ENCODE peak calls at places on chromosomes 3 and 15, in ten cellular contexts. L is MM.1S, D is Panc1, S is colonic mucosa, N is psoas muscle, X is PC-9, Q is AG04450, I is keratinocyte, C is stomach, U is fibroblast of lung. P is an unnamed sample.

GRCh38 chr3:136772709-136773108 is 20.5 kb upstream of the STAG1 start:
- DNase-seq in L (no peak), D (no peak), S (no peak), N (no peak), X (no peak), Q (no peak), I (no peak), C (no peak), U (peak; percentile 57), P (no peak)

GRCh38 chr3:187327827-187328226 is 36.3 kb upstream of the MASP1 start:
- DNase-seq in L (no peak), D (no peak), S (no peak), N (no peak), X (no peak), Q (no peak), I (no peak), C (no peak), U (no peak), P (no peak)

GRCh38 chr3:55709411-55709997 is 222.4 kb upstream of the WNT5A start:
- DNase-seq in L (no peak), D (no peak), S (no peak), N (no peak), X (no peak), Q (no peak), I (no peak), C (no peak), U (no peak), P (no peak)

GRCh38 chr3:187705164-187705563 is 2.8 kb upstream of the RTP2 start:
- DNase-seq in L (no peak), D (no peak), S (no peak), N (no peak), X (no peak), Q (no peak), I (no peak), C (no peak), U (peak; percentile 20), P (no peak)

GRCh38 chr15:75153084-75153483 is 48.6 kb upstream of the C15orf39 start:
- DNase-seq in L (no peak), D (no peak), S (no peak), N (no peak), X (peak; percentile 44), Q (no peak), I (no peak), C (no peak), U (peak; percentile 45), P (peak; percentile 47)

GRCh38 chr15:93072440-93073394 is 16.3 kb downstream of the RGMA start:
- DNase-seq in L (no peak), D (no peak), S (peak; percentile 65), N (peak; percentile 94), X (peak; percentile 60), Q (no peak), I (no peak), C (peak; percentile 69), U (peak; percentile 71), P (peak; percentile 86)

GRCh38 chr15:28098766-28099554 is at the start of gene OCA2:
- DNase-seq in L (no peak), D (no peak), S (peak; percentile 68), N (peak; percentile 77), X (no peak), Q (no peak), I (no peak), C (peak; percentile 61), U (peak; percentile 50), P (peak; percentile 92)

GRCh38 chr15:73394782-73395181 is 26.0 kb upstream of the HCN4 start:
- DNase-seq in L (no peak), D (no peak), S (no peak), N (no peak), X (no peak), Q (no peak), I (no peak), C (no peak), U (no peak), P (peak; percentile 24)

GRCh38 chr3:134918448-134918847 is 123.4 kb downstream of the EPHB1 start:
- DNase-seq in L (peak; percentile 8), D (no peak), S (no peak), N (no peak), X (no peak), Q (no peak), I (no peak), C (no peak), U (no peak), P (no peak)

GRCh38 chr3:153001428-153001827 is 160.6 kb upstream of the RAP2B start:
- DNase-seq in L (no peak), D (no peak), S (no peak), N (no peak), X (no peak), Q (no peak), I (no peak), C (no peak), U (no peak), P (no peak)

GRCh38 chr3:61493339-61493738 is 68.0 kb upstream of the PTPRG start:
- DNase-seq in L (no peak), D (no peak), S (no peak), N (no peak), X (no peak), Q (no peak), I (no peak), C (no peak), U (no peak), P (no peak)

GRCh38 chr3:173618148-173618547 is 220.6 kb downstream of the NLGN1 start:
- DNase-seq in L (no peak), D (no peak), S (no peak), N (no peak), X (no peak), Q (no peak), I (no peak), C (no peak), U (no peak), P (no peak)

GRCh38 chr15:100869151-100869999 is 10.3 kb upstream of the ALDH1A3 start:
- DNase-seq in L (no peak), D (no peak), S (no peak), N (no peak), X (no peak), Q (no peak), I (no peak), C (no peak), U (no peak), P (peak; percentile 48)

GRCh38 chr3:139906441-139906840 is 28.5 kb upstream of the CLSTN2 start:
- DNase-seq in L (no peak), D (peak; percentile 18), S (no peak), N (no peak), X (peak; percentile 38), Q (no peak), I (peak; percentile 62), C (no peak), U (peak; percentile 82), P (no peak)

GRCh38 chr3:30659270-30660127 is 53.1 kb downstream of the TGFBR2 start:
- DNase-seq in L (peak; percentile 34), D (peak; percentile 76), S (no peak), N (no peak), X (peak; percentile 87), Q (peak; percentile 88), I (peak; percentile 59), C (no peak), U (peak; percentile 98), P (no peak)

GRCh38 chr3:481680-482079 is 285.1 kb downstream of the CHL1 start:
- DNase-seq in L (peak; percentile 22), D (no peak), S (no peak), N (no peak), X (no peak), Q (no peak), I (no peak), C (no peak), U (no peak), P (no peak)

GRCh38 chr15:95323798-95324197 is 1006.7 kb upstream of the NR2F2 start:
- DNase-seq in L (no peak), D (peak; percentile 46), S (no peak), N (no peak), X (no peak), Q (no peak), I (no peak), C (no peak), U (no peak), P (no peak)

GRCh38 chr3:98657429-98657828 is 64.0 kb upstream of the CPOX start:
- DNase-seq in L (peak; percentile 79), D (no peak), S (peak; percentile 39), N (no peak), X (no peak), Q (no peak), I (no peak), C (peak; percentile 70), U (peak; percentile 1), P (peak; percentile 61)

GRCh38 chr3:186025161-186025560 is 83.7 kb downstream of the ETV5 start:
- DNase-seq in L (no peak), D (no peak), S (no peak), N (no peak), X (no peak), Q (peak; percentile 39), I (no peak), C (no peak), U (peak; percentile 84), P (no peak)

GRCh38 chr3:45861043-45861846 is 19.3 kb upstream of the LZTFL1 start:
- DNase-seq in L (peak; percentile 57), D (no peak), S (no peak), N (no peak), X (no peak), Q (no peak), I (no peak), C (no peak), U (no peak), P (no peak)
- H3K27me3 ChIP-seq in L (no peaks in the 10 kb centered on the region), D (no peaks in the 10 kb centered on the region), S (no peaks in the 10 kb centered on the region), N (no peaks in the 10 kb centered on the region), X (no peaks in the 10 kb centered on the region), Q (peaks cover 36% of the 10 kb centered on the region), I (peaks cover 13% of the 10 kb centered on the region), C (no peaks in the 10 kb centered on the region), U (peaks cover 17% of the 10 kb centered on the region), P (no peaks in the 10 kb centered on the region)

GRCh38 chr3:38001456-38002081 is 11.0 kb downstream of the VILL start:
- DNase-seq in L (no peak), D (no peak), S (no peak), N (peak; percentile 46), X (no peak), Q (no peak), I (no peak), C (peak; percentile 87), U (no peak), P (no peak)
- H3K4me3 ChIP-seq in L (no peak overlapping the region), D (no peak overlapping the region), S (no peak overlapping the region), N (no peak overlapping the region), X (no peak overlapping the region), Q (no peak overlapping the region), I (no peak overlapping the region), C (no peak overlapping the region), U (no peak overlapping the region), P (no peak overlapping the region)

GRCh38 chr3:12993022-12993622 is 80.1 kb downstream of the IQSEC1 start:
- DNase-seq in L (no peak), D (no peak), S (peak; percentile 42), N (peak; percentile 46), X (no peak), Q (no peak), I (no peak), C (no peak), U (peak; percentile 43), P (no peak)
- TF ChIP-seq CTCF in L (no peak), D (peak; percentile 17), S (no peak), N (no peak), X (no peak), Q (no peak), I (no peak), C (no peak), U (no peak), P (peak; percentile 1)

DNA sequence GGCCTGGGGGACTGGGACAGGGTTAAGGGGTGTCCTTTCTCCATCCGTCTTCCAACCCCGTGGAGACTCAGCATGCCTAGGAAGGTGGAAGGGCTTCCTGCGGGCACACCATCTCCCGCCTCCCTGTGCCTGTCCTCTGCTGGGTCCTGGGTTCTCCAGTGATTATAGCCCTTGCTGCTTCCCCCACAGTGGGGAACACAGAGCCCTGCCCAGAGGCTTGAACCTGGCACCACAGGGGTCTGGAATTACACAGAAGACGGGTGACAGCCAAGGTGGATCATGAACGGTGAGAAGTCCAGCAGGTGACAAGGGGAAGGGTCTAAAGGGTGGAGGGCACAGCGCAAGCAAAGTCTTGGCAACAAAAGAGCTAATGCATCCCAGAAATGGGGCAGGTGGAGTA is 6.2 kb upstream of the SEMA3B start:
- DNase-seq in L (no peak), D (no peak), S (no peak), N (no peak), X (no peak), Q (no peak), I (no peak), C (no peak), U (no peak), P (no peak)
- H3K27me3 ChIP-seq in L (peaks cover 27% of the 10 kb centered on the region), D (no peaks in the 10 kb centered on the region), S (no peaks in the 10 kb centered on the region), N (no peaks in the 10 kb centered on the region), X (no peaks in the 10 kb centered on the region), Q (no peaks in the 10 kb centered on the region), I (peaks cover 3% of the 10 kb centered on the region), C (no peaks in the 10 kb centered on the region), U (no peaks in the 10 kb centered on the region), P (no peaks in the 10 kb centered on the region)

P was measured in BE2C.